ENCODE peak calls at places on chromosomes 5 and 9, in six cellular contexts. F, X, R, Y, O and W are unnamed samples.

GRCh38 chr9:129381481-129381957 is 203.5 kb upstream of the IER5L start:
- DNase-seq in F (no peak), X (no peak), R (no peak), Y (no peak), O (no peak), W (no peak)

GRCh38 chr9:95047452-95048224 is 269.9 kb downstream of the FANCC start:
- DNase-seq in F (no peak), X (no peak), R (no peak), Y (no peak), O (no peak), W (no peak)

GRCh38 chr5:174767670-174768069 is 43.3 kb downstream of the MSX2 start:
- DNase-seq in F (no peak), X (no peak), R (no peak), Y (no peak), O (no peak), W (no peak)

GRCh38 chr5:145562931-145563330 is 272.2 kb downstream of the PRELID2 start:
- DNase-seq in F (no peak), X (no peak), R (no peak), Y (no peak), O (no peak), W (no peak)

GRCh38 chr9:89929721-89930480 is 325.1 kb downstream of the GADD45G start:
- DNase-seq in F (peak), X (no peak), R (no peak), Y (no peak), O (peak), W (no peak)

GRCh38 chr9:117783828-117784227 is 79.6 kb downstream of the TLR4 start:
- DNase-seq in F (no peak), X (no peak), R (no peak), Y (no peak), O (peak), W (no peak)

GRCh38 chr5:17189381-17190036 is 27.9 kb upstream of the BASP1 start:
- DNase-seq in F (peak), X (peak), R (no peak), Y (peak), O (peak), W (peak)

GRCh38 chr9:94758031-94758430 is 31.5 kb downstream of the AOPEP start:
- DNase-seq in F (no peak), X (no peak), R (no peak), Y (no peak), O (no peak), W (no peak)

GRCh38 chr9:130860458-130861316 is 25.6 kb downstream of the ABL1 start:
- DNase-seq in F (no peak), X (no peak), R (no peak), Y (peak), O (peak), W (no peak)

GRCh38 chr5:54761213-54761701 is 224.1 kb downstream of the ESM1 start:
- DNase-seq in F (no peak), X (no peak), R (no peak), Y (peak), O (no peak), W (no peak)

GRCh38 chr9:6739218-6739617 is 18.6 kb upstream of the KDM4C start:
- DNase-seq in F (no peak), X (no peak), R (no peak), Y (peak), O (no peak), W (no peak)

GRCh38 chr9:69122391-69123141 is 51.5 kb upstream of the TJP2 start:
- DNase-seq in F (peak), X (no peak), R (no peak), Y (peak), O (no peak), W (no peak)

GRCh38 chr5:115309751-115310370 is 13.4 kb upstream of the CCDC112 start:
- DNase-seq in F (no peak), X (no peak), R (no peak), Y (peak), O (peak), W (no peak)

GRCh38 chr9:137236238-137236935 is 4.7 kb upstream of the TUBB4B start:
- DNase-seq in F (peak), X (peak), R (peak), Y (peak), O (peak), W (peak)

GRCh38 chr5:132678735-132679134 is 4.9 kb downstream of the IL4 start:
- DNase-seq in F (no peak), X (no peak), R (no peak), Y (no peak), O (no peak), W (no peak)

GRCh38 chr5:97194366-97194765 is 11.3 kb upstream of the RIOK2 start:
- DNase-seq in F (no peak), X (no peak), R (no peak), Y (no peak), O (peak), W (no peak)

GRCh38 chr5:136772541-136772940 is 407.2 kb upstream of the TRPC7 start:
- DNase-seq in F (no peak), X (no peak), R (no peak), Y (no peak), O (no peak), W (no peak)